ENCODE peak calls at places on chromosomes 4 and X, in seven cellular contexts. L, N, Z, V, S, I and P are unnamed samples.

GRCh38 chr4:151934766-151935165 is 174.0 kb upstream of the GATB start:
- DNase-seq in L (no peak), N (no peak), Z (no peak), V (peak), S (no peak), I (no peak), P (no peak)

GRCh38 chr4:7761312-7761711 is 178.3 kb downstream of the AFAP1 start:
- DNase-seq in L (no peak), N (no peak), Z (no peak), V (no peak), S (no peak), I (no peak), P (no peak)

GRCh38 chr4:110977554-110977953 is 354.7 kb upstream of the PITX2 start:
- DNase-seq in L (no peak), N (no peak), Z (no peak), V (no peak), S (no peak), I (no peak), P (no peak)

GRCh38 chr4:161573836-161574235 is 590.0 kb downstream of the FSTL5 start:
- DNase-seq in L (no peak), N (peak), Z (no peak), V (peak), S (peak), I (no peak), P (no peak)

GRCh38 chr4:95701500-95701899 is 138.4 kb upstream of the PDHA2 start:
- DNase-seq in L (no peak), N (peak), Z (no peak), V (peak), S (peak), I (no peak), P (no peak)

GRCh38 chr4:177302371-177303100 is 7.1 kb upstream of the NEIL3 start:
- DNase-seq in L (no peak), N (no peak), Z (no peak), V (no peak), S (no peak), I (no peak), P (no peak)

GRCh38 chrX:3962511-3963350 is 249.3 kb upstream of the PRKX start:
- DNase-seq in L (no peak), N (peak), Z (peak), V (peak), S (peak), I (peak), P (no peak)

GRCh38 chrX:45850775-45851433 is 650.2 kb upstream of the DIPK2B start:
- DNase-seq in L (peak), N (no peak), Z (no peak), V (peak), S (peak), I (peak), P (peak)

GRCh38 chr4:127604949-127605709 is 27.6 kb upstream of the INTU start:
- DNase-seq in L (no peak), N (peak), Z (peak), V (no peak), S (peak), I (peak), P (peak)

GRCh38 chr4:69360271-69360670 is 80.0 kb downstream of the UGT2B28 start:
- DNase-seq in L (no peak), N (no peak), Z (no peak), V (no peak), S (no peak), I (no peak), P (no peak)

GRCh38 chr4:25908491-25908901 is 5.5 kb upstream of the SMIM20 start:
- DNase-seq in L (no peak), N (peak), Z (no peak), V (peak), S (peak), I (no peak), P (no peak)